ENCODE peak calls at places on chromosome 10, in four cellular contexts. J is NCI-H1105; G is CD8-positive, alpha-beta T cell; U is B cell. Z is an unnamed sample.

GRCh38 chr10:35605191-35605590 is at the start of gene GJD4:
- DNase-seq in J (no peak), G (no peak), U (no peak), Z (no peak)

GRCh38 chr10:128859738-128860386 is 607.2 kb upstream of the MGMT start:
- DNase-seq in J (no peak), G (no peak), U (no peak), Z (no peak)

GRCh38 chr10:47384148-47384921 is at the start of gene ZNF488:
- DNase-seq in J (peak; percentile 71), G (peak; percentile 74), U (peak; percentile 89), Z (peak; percentile 35)

GRCh38 chr10:22666287-22667092 is 47.9 kb downstream of the PIP4K2A start:
- DNase-seq in J (no peak), G (peak; percentile 66), U (no peak), Z (no peak)

GRCh38 chr10:128147669-128148068 is 21.4 kb upstream of the MKI67 start:
- DNase-seq in J (no peak), G (no peak), U (no peak), Z (no peak)

GRCh38 chr10:87925570-87925969 is 62.1 kb downstream of the PTEN start:
- DNase-seq in J (peak; percentile 64), G (no peak), U (no peak), Z (peak; percentile 76)

GRCh38 chr10:89262331-89263020 is 10.9 kb upstream of the LIPA start:
- DNase-seq in J (no peak), G (no peak), U (no peak), Z (no peak)

GRCh38 chr10:28367865-28368541 is 65.1 kb upstream of the MPP7 start:
- DNase-seq in J (no peak), G (peak; percentile 60), U (peak; percentile 78), Z (no peak)

GRCh38 chr10:77455538-77455937 is 182.1 kb downstream of the KCNMA1 start:
- DNase-seq in J (no peak), G (no peak), U (no peak), Z (no peak)

GRCh38 chr10:101818958-101819633 is 852 bp upstream of the OGA start:
- DNase-seq in J (no peak), G (no peak), U (no peak), Z (no peak)

GRCh38 chr10:47380341-47381215 is 3.5 kb downstream of the ZNF488 start:
- DNase-seq in J (no peak), G (no peak), U (no peak), Z (no peak)

GRCh38 chr10:66747451-66747850 is 178.4 kb upstream of the LRRTM3 start:
- DNase-seq in J (no peak), G (no peak), U (no peak), Z (no peak)

GRCh38 chr10:73997806-73998622 is at the start of gene VCL:
- DNase-seq in J (peak; percentile 90), G (peak; percentile 94), U (peak; percentile 95), Z (peak; percentile 93)

GRCh38 chr10:80472234-80473095 is 18.4 kb downstream of the TSPAN14 start:
- DNase-seq in J (no peak), G (no peak), U (no peak), Z (no peak)

GRCh38 chr10:95832216-95833037 is 75.3 kb upstream of the CC2D2B start:
- DNase-seq in J (no peak), G (peak; percentile 29), U (peak; percentile 66), Z (no peak)

GRCh38 chr10:43922335-43923280 is 273.9 kb upstream of the ZNF32 start:
- DNase-seq in J (no peak), G (no peak), U (no peak), Z (no peak)

GRCh38 chr10:23694446-23694920 is 255.6 kb downstream of the OTUD1 start:
- DNase-seq in J (no peak), G (no peak), U (no peak), Z (no peak)

GRCh38 chr10:74024600-74024999 is 26.7 kb downstream of the VCL start:
- DNase-seq in J (no peak), G (no peak), U (no peak), Z (no peak)

GRCh38 chr10:21732067-21732772 is 198.2 kb downstream of the MLLT10 start:
- DNase-seq in J (no peak), G (peak; percentile 32), U (no peak), Z (peak; percentile 9)

GRCh38 chr10:48772059-48772458 is 87.4 kb downstream of the WDFY4 start:
- DNase-seq in J (no peak), G (no peak), U (no peak), Z (no peak)